ENCODE peak calls at places on chromosomes 4 and X, in four cellular contexts. One of them, this sample, is unnamed.

GRCh38 chr4:84718699-84719098 is 135.8 kb downstream of the CDS1 start:
- DNase-seq in PC-3: no peak
- DNase-seq in HCT116: no peak
- DNase-seq in mammary epithelial cell: no peak
- DNase-seq in this sample: no peak

GRCh38 chrX:133726211-133726630 is 259.2 kb downstream of the GPC3 start:
- DNase-seq in PC-3: peak
- DNase-seq in HCT116: peak
- DNase-seq in mammary epithelial cell: peak
- DNase-seq in this sample: peak

GRCh38 chrX:65136424-65136823 is 160.2 kb upstream of the ZC4H2 start:
- DNase-seq in PC-3: no peak
- DNase-seq in HCT116: no peak
- DNase-seq in mammary epithelial cell: no peak
- DNase-seq in this sample: no peak

GRCh38 chr4:128846063-128846462 is 36.6 kb downstream of the JADE1 start:
- DNase-seq in PC-3: peak
- DNase-seq in HCT116: no peak
- DNase-seq in mammary epithelial cell: no peak
- DNase-seq in this sample: no peak

GRCh38 chr4:38574559-38575333 is 89.3 kb upstream of the KLF3 start:
- DNase-seq in PC-3: no peak
- DNase-seq in HCT116: no peak
- DNase-seq in mammary epithelial cell: no peak
- DNase-seq in this sample: no peak

GRCh38 chrX:8897259-8897658 is 96.1 kb upstream of the FAM9A start:
- DNase-seq in PC-3: peak
- DNase-seq in HCT116: no peak
- DNase-seq in mammary epithelial cell: no peak
- DNase-seq in this sample: no peak

GRCh38 chrX:38052096-38052495 is 45.7 kb downstream of the SYTL5 start:
- DNase-seq in PC-3: peak
- DNase-seq in HCT116: peak
- DNase-seq in mammary epithelial cell: peak
- DNase-seq in this sample: peak

GRCh38 chr4:36794716-36795115 is 449.8 kb upstream of the NWD2 start:
- DNase-seq in PC-3: no peak
- DNase-seq in HCT116: no peak
- DNase-seq in mammary epithelial cell: no peak
- DNase-seq in this sample: no peak

GRCh38 chr4:10036926-10037325 is 15.6 kb upstream of the SLC2A9 start:
- DNase-seq in PC-3: no peak
- DNase-seq in HCT116: no peak
- DNase-seq in mammary epithelial cell: no peak
- DNase-seq in this sample: no peak

GRCh38 chr4:6906046-6906445 is 3.6 kb upstream of the TBC1D14 start:
- DNase-seq in PC-3: no peak
- DNase-seq in HCT116: no peak
- DNase-seq in mammary epithelial cell: no peak
- DNase-seq in this sample: no peak

GRCh38 chr4:184262901-184263300 is 45.2 kb upstream of the ENPP6 start:
- DNase-seq in PC-3: peak
- DNase-seq in HCT116: no peak
- DNase-seq in mammary epithelial cell: peak
- DNase-seq in this sample: no peak

DNA sequence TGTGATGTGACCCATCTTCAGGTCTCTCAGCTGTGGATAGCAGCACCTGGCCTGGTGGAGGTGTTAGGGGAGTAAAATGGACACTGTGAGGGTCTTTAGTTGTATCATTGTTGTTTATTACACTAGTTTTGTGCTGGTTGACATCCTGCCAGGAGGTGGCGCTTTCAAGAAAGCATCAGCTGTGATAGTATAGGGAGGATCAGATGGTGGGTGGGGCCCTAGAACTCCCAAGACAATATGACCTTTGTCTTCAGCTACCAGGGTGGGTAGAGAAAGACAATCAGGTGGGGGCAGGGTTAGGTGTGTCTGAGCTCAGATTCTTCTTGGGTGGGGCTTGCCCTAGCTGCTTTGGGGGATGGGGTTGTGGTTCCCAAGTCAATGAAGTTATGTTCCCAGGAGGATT is 162.8 kb downstream of the PPP1R2C start:
- DNase-seq in PC-3: peak
- DNase-seq in HCT116: peak
- DNase-seq in mammary epithelial cell: peak
- DNase-seq in this sample: no peak
- TF ChIP-seq CTCF in PC-3: peak
- TF ChIP-seq CTCF in HCT116: peak
- TF ChIP-seq CTCF in mammary epithelial cell: peak
- TF ChIP-seq CTCF in this sample: no peak

GRCh38 chr4:94882756-94883155 is 125.0 kb downstream of the BMPR1B start:
- DNase-seq in PC-3: no peak
- DNase-seq in HCT116: no peak
- DNase-seq in mammary epithelial cell: peak
- DNase-seq in this sample: no peak

GRCh38 chr4:94877973-94878372 is 120.2 kb downstream of the BMPR1B start:
- DNase-seq in PC-3: peak
- DNase-seq in HCT116: no peak
- DNase-seq in mammary epithelial cell: no peak
- DNase-seq in this sample: peak

GRCh38 chr4:94880976-94881375 is 123.2 kb downstream of the BMPR1B start:
- DNase-seq in PC-3: no peak
- DNase-seq in HCT116: no peak
- DNase-seq in mammary epithelial cell: no peak
- DNase-seq in this sample: no peak
- H3K27ac ChIP-seq in PC-3: no peak
- H3K27ac ChIP-seq in HCT116: no peak
- H3K27ac ChIP-seq in mammary epithelial cell: no peak
- H3K27ac ChIP-seq in this sample: no peak

DNA sequence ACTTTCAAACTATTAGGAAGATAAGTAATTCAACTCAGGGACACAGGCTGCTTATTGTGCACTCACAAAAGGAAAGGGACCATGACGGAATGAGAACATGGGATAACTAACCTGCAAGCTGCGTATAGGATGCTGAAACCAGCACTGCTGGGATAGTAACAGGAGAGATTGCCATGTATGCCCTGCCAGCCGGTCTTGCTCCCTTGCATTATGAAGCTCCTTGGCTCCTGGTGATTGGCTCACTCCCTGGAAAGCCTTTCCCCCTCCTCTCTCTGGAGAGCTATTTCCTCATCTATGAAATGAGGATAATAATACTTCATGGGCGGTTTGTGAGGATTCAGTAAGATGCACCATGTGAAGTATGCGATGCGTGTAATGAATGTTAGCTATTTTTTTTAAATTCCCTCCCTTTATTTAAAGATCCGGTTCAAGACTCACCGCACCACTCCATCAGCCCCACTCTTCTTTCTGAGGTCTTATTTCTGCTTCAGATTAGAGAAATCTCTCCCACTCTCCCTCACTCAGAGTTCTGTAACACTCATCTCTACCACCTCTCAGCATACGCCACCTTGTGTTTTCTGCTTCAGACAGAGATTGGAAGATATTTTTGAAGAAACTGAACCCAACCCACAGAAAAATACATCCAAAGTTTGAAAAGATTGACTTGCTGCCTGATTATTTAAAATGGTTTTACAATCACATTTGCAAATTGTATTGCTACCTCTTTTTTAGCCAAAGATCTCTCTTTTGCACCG is 18.4 kb downstream of the MSMO1 start:
- DNase-seq in PC-3: peak
- DNase-seq in HCT116: no peak
- DNase-seq in mammary epithelial cell: no peak
- DNase-seq in this sample: no peak
- TF ChIP-seq CTCF in PC-3: peak
- TF ChIP-seq CTCF in HCT116: no peak
- TF ChIP-seq CTCF in mammary epithelial cell: no peak
- TF ChIP-seq CTCF in this sample: no peak

GRCh38 chr4:176272799-176273198 is 3.8 kb upstream of the ASB5 start:
- DNase-seq in PC-3: no peak
- DNase-seq in HCT116: no peak
- DNase-seq in mammary epithelial cell: no peak
- DNase-seq in this sample: no peak

GRCh38 chr4:176270669-176271068 is 1.6 kb upstream of the ASB5 start:
- DNase-seq in PC-3: peak
- DNase-seq in HCT116: peak
- DNase-seq in mammary epithelial cell: peak
- DNase-seq in this sample: peak

GRCh38 chr4:176266026-176266425 is 3.0 kb downstream of the ASB5 start:
- DNase-seq in PC-3: no peak
- DNase-seq in HCT116: no peak
- DNase-seq in mammary epithelial cell: no peak
- DNase-seq in this sample: no peak

GRCh38 chr4:176271749-176272148 is 2.7 kb upstream of the ASB5 start:
- DNase-seq in PC-3: peak
- DNase-seq in HCT116: no peak
- DNase-seq in mammary epithelial cell: peak
- DNase-seq in this sample: no peak

DNA sequence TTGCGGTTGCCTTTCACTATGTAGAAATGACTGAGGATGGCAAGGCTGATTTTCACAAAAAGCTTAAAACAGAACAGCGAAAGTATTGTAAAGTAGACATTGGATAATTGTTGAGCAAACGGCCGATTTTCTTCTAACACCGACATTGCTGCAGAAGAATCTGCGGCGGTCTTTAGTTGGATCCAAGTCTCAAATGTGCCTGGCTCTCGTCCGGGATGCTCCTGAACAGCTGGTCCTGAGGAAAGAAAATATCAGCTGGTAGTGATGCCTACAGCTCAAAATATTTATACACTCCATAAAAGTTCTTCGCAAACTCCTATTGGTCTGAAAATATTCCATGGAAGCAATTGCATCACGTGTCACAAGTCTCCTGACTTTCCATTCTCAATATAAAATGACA is at the start of gene ASB5:
- DNase-seq in PC-3: no peak
- DNase-seq in HCT116: no peak
- DNase-seq in mammary epithelial cell: no peak
- DNase-seq in this sample: no peak
- H3K27ac ChIP-seq in PC-3: peak
- H3K27ac ChIP-seq in HCT116: no peak
- H3K27ac ChIP-seq in mammary epithelial cell: peak
- H3K27ac ChIP-seq in this sample: no peak

GRCh38 chr4:123776267-123776666 is 379.7 kb downstream of the SPRY1 start:
- DNase-seq in PC-3: no peak
- DNase-seq in HCT116: no peak
- DNase-seq in mammary epithelial cell: no peak
- DNase-seq in this sample: no peak

GRCh38 chr4:123783091-123783765 is 386.6 kb downstream of the SPRY1 start:
- DNase-seq in PC-3: no peak
- DNase-seq in HCT116: no peak
- DNase-seq in mammary epithelial cell: no peak
- DNase-seq in this sample: no peak

DNA sequence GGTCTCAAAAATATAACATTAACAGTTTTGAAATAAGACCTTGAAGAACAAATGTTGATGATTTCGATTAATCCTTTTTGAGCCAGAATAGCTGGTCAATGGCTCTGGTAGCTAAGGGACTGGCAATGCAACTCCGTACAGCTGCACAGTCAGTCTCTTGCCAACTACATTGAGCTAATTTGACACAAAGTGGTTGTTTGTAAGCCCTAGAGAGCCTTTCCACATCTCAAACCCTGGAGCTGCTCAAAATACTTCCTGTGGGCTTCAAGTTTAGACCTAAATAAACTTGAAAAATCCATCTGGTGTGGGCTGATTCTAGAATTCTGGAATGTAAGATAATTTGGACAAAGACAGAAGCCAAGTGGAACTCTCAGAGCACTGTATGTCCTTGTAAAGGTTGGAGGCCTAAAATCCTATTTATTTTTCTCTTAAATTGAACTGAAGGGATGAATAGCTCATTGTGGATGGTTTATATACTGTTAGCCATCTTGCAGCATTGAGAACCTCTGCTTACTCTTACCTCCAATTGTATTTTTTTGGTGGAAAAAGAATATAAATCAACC is 380.8 kb downstream of the SPRY1 start:
- DNase-seq in PC-3: no peak
- DNase-seq in HCT116: no peak
- DNase-seq in mammary epithelial cell: no peak
- DNase-seq in this sample: no peak
- TF ChIP-seq CTCF in PC-3: no peak
- TF ChIP-seq CTCF in HCT116: no peak
- TF ChIP-seq CTCF in mammary epithelial cell: no peak
- TF ChIP-seq CTCF in this sample: no peak

This sample was measured in RWPE1.